ENCODE peak calls at places on chromosome 5, in four cellular contexts. J is AG09319; D is activated CD8-positive, alpha-beta T cell treated with anti-CD3 and anti-CD28 coated beads for 36 hours; W is upper lobe of right lung. X is an unnamed sample.
A peak's percentile ranks its signal among the peaks of the same experiment; 100 is the strongest.

GRCh38 chr5:132309679-132310078 is 15.5 kb downstream of the SLC22A4 start:
- DNase-seq in J (no peak), D (no peak), W (no peak), X (no peak)

GRCh38 chr5:35672995-35673394 is 55.3 kb downstream of the SPEF2 start:
- DNase-seq in J (no peak), D (peak; percentile 71), W (no peak), X (peak; percentile 38)

GRCh38 chr5:42230839-42231238 is 192.4 kb upstream of the GHR start:
- DNase-seq in J (no peak), D (no peak), W (no peak), X (no peak)

GRCh38 chr5:32201140-32201539 is 27.0 kb upstream of the GOLPH3 start:
- DNase-seq in J (no peak), D (no peak), W (no peak), X (no peak)

GRCh38 chr5:79771387-79771786 is 81.8 kb downstream of the CMYA5 start:
- DNase-seq in J (peak; percentile 29), D (no peak), W (no peak), X (peak; percentile 64)

GRCh38 chr5:179267071-179267670 is 78.1 kb downstream of the ADAMTS2 start:
- DNase-seq in J (no peak), D (no peak), W (peak; percentile 57), X (no peak)

GRCh38 chr5:111144352-111144930 is 52.3 kb downstream of the WDR36 start:
- DNase-seq in J (no peak), D (peak; percentile 13), W (no peak), X (no peak)

GRCh38 chr5:56791396-56791795 is 24.0 kb upstream of the MAP3K1 start:
- DNase-seq in J (no peak), D (no peak), W (no peak), X (no peak)

GRCh38 chr5:142529626-142530278 is 156.1 kb downstream of the FGF1 start:
- DNase-seq in J (no peak), D (no peak), W (no peak), X (no peak)

GRCh38 chr5:181114284-181114843 is 16.6 kb downstream of the OR2V1 start:
- DNase-seq in J (no peak), D (no peak), W (peak; percentile 35), X (no peak)

GRCh38 chr5:4614088-4614487 is 526.0 kb upstream of the ADAMTS16 start:
- DNase-seq in J (no peak), D (no peak), W (no peak), X (no peak)

GRCh38 chr5:96997265-96997859 is 61.5 kb downstream of the LNPEP start:
- DNase-seq in J (peak; percentile 32), D (peak; percentile 49), W (no peak), X (peak; percentile 65)

GRCh38 chr5:62791059-62791458 is 212.4 kb downstream of the LRRC70 start:
- DNase-seq in J (no peak), D (no peak), W (no peak), X (peak; percentile 4)

GRCh38 chr5:89211836-89212235 is 328.9 kb upstream of the MEF2C start:
- DNase-seq in J (peak; percentile 56), D (no peak), W (no peak), X (peak; percentile 71)